ENCODE peak calls at places on chromosome 9, in four cellular contexts. H, S, U and V are unnamed samples.

GRCh38 chr9:98485706-98486105 is 223.0 kb downstream of the GABBR2 start:
- DNase-seq in H (no peak), S (no peak), U (no peak), V (no peak)

GRCh38 chr9:113624721-113625120 is 161.2 kb downstream of the RGS3 start:
- DNase-seq in H (no peak), S (peak; percentile 40), U (no peak), V (no peak)

GRCh38 chr9:86099695-86100364 is 472 bp upstream of the GOLM1 start:
- DNase-seq in H (peak; percentile 47), S (peak; percentile 63), U (peak; percentile 18), V (no peak)

GRCh38 chr9:111352545-111352944 is 22.5 kb upstream of the OR2K2 start:
- DNase-seq in H (no peak), S (no peak), U (no peak), V (no peak)

GRCh38 chr9:16721972-16722371 is 148.5 kb downstream of the BNC2 start:
- DNase-seq in H (no peak), S (peak; percentile 22), U (no peak), V (no peak)

GRCh38 chr9:107316795-107317661 is 33.9 kb downstream of the RAD23B start:
- DNase-seq in H (peak; percentile 42), S (no peak), U (no peak), V (no peak)

GRCh38 chr9:7178729-7179128 is 421.0 kb downstream of the KDM4C start:
- DNase-seq in H (no peak), S (no peak), U (no peak), V (no peak)

GRCh38 chr9:83582026-83582425 is 40.9 kb upstream of the IDNK start:
- DNase-seq in H (no peak), S (peak; percentile 57), U (no peak), V (no peak)

DNA sequence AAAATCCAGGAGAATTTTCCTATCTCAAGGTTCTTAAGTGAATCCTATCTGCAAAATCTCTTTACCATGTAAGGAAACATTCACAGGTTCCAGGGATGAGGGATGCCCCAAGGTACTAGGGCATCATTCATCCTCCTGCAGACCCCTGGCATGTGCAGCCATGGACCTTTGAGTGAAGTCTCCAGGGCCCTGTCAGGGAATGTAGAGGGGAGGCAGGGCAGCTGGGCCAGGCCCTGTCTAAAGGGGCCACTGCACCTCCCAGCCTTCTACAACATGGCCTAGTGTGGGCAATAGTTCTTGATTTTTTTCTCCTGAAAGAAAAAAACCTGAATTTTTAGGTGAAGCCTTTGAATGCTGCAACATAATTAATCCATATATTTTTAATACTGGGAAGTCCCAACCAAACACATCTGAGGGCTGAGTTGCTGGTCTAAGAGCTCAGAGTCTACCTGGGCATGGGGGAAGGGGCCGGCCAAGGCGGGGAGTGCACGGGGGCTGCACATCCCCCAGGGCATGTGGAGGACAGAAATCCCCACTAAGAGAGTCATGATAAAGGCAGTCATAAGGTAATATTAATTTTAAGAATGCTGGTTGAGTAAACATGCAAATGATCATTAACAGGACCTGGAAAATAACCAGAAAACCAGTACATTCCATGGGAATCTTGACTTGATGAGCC is 63.1 kb downstream of the SEMA4D start:
- DNase-seq in H (no peak), S (no peak), U (no peak), V (no peak)
- H3K27ac ChIP-seq in H (no peak overlapping the region), S (no peak overlapping the region), U (no peak overlapping the region), V (peak overlapping the region; percentile 47)

GRCh38 chr9:136051568-136052432 is 43.3 kb downstream of the NACC2 start:
- DNase-seq in H (peak; percentile 51), S (peak; percentile 90), U (no peak), V (no peak)
- H3K27ac ChIP-seq in H (peak overlapping the region; percentile 12), S (peak overlapping the region; percentile 64), U (no peak overlapping the region), V (no peak overlapping the region)

GRCh38 chr9:137429974-137430722 is 7.0 kb downstream of the NOXA1 start:
- DNase-seq in H (no peak), S (no peak), U (no peak), V (no peak)
- H3K27ac ChIP-seq in H (no peak overlapping the region), S (no peak overlapping the region), U (no peak overlapping the region), V (no peak overlapping the region)

DNA sequence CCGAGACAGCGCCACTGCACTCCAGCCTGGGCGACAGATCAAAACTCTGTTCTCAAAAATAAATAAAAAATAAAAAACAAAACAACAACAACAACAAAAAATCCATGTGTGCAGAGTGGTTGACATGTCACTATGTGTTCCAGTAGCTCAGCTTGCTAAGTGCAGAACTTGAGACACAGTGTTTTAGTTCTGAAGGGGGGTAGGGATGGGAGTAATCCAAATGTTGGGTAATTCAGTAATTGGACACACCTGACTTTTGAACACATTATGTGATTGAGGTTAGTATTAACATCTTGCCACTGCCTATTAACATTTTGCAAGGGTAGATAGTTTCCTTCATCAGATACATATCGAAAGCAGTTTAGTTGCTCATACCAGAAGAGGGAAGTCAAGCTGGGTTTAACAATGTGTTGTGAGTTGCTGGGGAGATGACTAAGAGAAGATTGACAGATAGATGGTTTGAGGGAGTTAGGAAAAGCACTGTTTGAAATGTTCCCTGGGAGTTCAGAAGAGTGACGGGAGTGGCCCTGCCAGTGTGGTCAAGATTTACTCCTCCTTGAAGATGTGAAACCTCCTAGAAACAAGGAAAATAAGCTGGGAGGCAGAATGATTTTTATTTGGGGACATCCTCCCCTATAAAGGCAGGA is 928 bp downstream of the HACD4 start:
- DNase-seq in H (peak; percentile 30), S (peak; percentile 65), U (no peak), V (peak; percentile 50)
- H3K27ac ChIP-seq in H (peak overlapping the region; percentile 71), S (peak overlapping the region; percentile 6), U (peak overlapping the region; percentile 79), V (peak overlapping the region; percentile 78)

GRCh38 chr9:14238044-14238443 is 75.9 kb downstream of the NFIB start:
- DNase-seq in H (no peak), S (peak; percentile 23), U (no peak), V (no peak)

GRCh38 chr9:14231196-14231990 is 82.5 kb downstream of the NFIB start:
- DNase-seq in H (no peak), S (no peak), U (no peak), V (no peak)

GRCh38 chr9:14238518-14238917 is 75.4 kb downstream of the NFIB start:
- DNase-seq in H (no peak), S (peak; percentile 64), U (no peak), V (no peak)

GRCh38 chr9:14240491-14240890 is 73.5 kb downstream of the NFIB start:
- DNase-seq in H (no peak), S (no peak), U (no peak), V (no peak)

DNA sequence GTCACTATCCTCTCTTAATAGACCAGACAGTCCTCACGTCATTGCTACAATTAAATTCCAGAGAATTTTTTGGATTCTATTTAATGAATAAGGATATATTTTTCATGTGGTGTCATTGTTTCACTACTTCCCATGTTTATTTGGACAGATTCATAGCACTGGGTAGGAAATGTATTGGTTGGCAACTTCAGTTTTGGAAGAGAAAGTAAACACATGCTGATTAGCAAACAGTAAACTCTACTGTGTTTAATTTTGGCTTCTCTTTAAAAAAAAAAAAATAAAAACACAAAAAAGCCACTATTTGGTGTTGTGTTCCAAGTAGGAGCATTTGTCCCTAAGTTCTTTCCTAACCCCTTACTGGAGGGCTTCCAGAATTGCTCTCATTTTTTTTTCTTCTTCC is 77.4 kb downstream of the NFIB start:
- DNase-seq in H (no peak), S (no peak), U (no peak), V (no peak)
- H3K27ac ChIP-seq in H (no peak overlapping the region), S (no peak overlapping the region), U (no peak overlapping the region), V (no peak overlapping the region)

DNA sequence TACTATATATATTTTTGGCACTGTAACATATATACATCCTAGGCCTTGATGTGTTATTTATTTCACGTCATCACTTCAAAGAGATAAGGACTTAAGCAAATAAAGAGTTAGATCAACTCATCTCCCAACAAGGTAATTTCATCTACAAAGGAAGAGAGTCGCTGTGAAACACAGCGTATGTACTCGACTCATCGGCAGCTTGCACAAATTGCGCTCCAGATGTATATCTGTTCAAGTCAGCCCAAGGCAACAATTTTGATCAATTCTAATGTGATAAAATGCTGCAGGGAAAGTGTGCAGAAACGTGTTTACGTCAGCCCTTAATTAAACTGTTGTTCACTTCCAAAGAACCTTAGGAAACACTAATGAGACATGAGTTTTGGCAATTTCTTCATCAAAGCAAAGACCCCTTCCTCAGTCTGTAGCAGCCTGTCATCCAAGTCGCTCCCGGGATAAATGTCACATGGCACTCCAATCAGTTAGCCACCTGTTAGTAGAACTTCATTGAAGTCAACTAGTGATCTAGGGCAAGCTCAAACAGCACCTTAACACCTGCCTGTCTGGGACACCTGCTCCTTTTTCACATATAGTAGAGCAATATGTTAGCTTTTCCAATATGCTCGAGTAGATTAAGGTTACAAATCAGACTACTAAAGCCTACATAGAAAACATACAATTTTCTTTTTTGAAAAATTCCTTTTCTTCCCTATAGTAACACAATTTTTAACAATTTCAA is 182.4 kb downstream of the NFIB start:
- DNase-seq in H (no peak), S (no peak), U (no peak), V (no peak)
- H3K27ac ChIP-seq in H (no peak overlapping the region), S (no peak overlapping the region), U (no peak overlapping the region), V (no peak overlapping the region)

GRCh38 chr9:124491049-124491975 is 15.9 kb downstream of the NR5A1 start:
- DNase-seq in H (no peak), S (no peak), U (no peak), V (no peak)
- H3K27ac ChIP-seq in H (no peak overlapping the region), S (no peak overlapping the region), U (no peak overlapping the region), V (no peak overlapping the region)

GRCh38 chr9:91359083-91359482 is 2.6 kb downstream of the AUH start:
- DNase-seq in H (no peak), S (no peak), U (no peak), V (no peak)

GRCh38 chr9:91360551-91361293 is 996 bp downstream of the AUH start:
- DNase-seq in H (no peak), S (no peak), U (no peak), V (no peak)

GRCh38 chr9:91349115-91349555 is 12.6 kb downstream of the AUH start:
- DNase-seq in H (no peak), S (no peak), U (no peak), V (no peak)

GRCh38 chr9:91359734-91360470 is 1.8 kb downstream of the AUH start:
- DNase-seq in H (no peak), S (no peak), U (no peak), V (no peak)

DNA sequence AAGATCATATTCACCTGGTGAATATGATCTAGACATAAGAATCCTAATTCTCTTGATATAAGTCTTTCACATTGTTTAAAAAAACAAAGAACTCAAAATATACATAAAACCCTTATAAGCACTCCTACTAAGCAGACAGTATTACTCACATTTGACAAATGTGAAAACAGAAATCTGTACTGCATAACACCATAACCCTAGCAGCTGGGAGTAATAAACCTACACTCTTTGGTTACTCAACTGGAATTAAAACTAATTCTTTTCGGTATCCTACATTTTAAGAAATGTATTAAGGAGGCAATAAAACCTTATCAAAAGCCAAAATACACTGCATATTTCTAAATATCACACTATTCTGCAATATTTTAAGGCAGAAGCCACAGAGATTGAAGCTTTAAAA is 6.9 kb downstream of the AUH start:
- DNase-seq in H (no peak), S (no peak), U (no peak), V (no peak)
- H3K27ac ChIP-seq in H (no peak overlapping the region), S (no peak overlapping the region), U (no peak overlapping the region), V (no peak overlapping the region)